ENCODE peak calls at places on chromosomes 6 and 20, in nine cellular contexts. One of them, this sample, is unnamed.

GRCh38 chr6:169326067-169326799 is 72.6 kb upstream of the THBS2 start:
- DNase-seq in GM23248: peak; percentile 29
- DNase-seq in hepatocyte: peak; percentile 47
- DNase-seq in MM.1S: no peak
- DNase-seq in SK-N-SH: peak; percentile 33
- DNase-seq in GM23338: peak; percentile 82
- DNase-seq in HCT116: peak; percentile 44
- DNase-seq in neural progenitor cell: peak; percentile 69
- DNase-seq in PC-3: peak; percentile 45
- DNase-seq in this sample: no peak

GRCh38 chr20:62620624-62621023 is 21.7 kb upstream of the SLCO4A1 start:
- DNase-seq in HCT116: no peak
- DNase-seq in GM23338: no peak
- DNase-seq in hepatocyte: no peak
- DNase-seq in neural progenitor cell: no peak
- DNase-seq in SK-N-SH: no peak
- DNase-seq in MM.1S: no peak
- DNase-seq in GM23248: no peak
- DNase-seq in PC-3: no peak
- DNase-seq in this sample: no peak

GRCh38 chr6:97282238-97282725 is 734 bp downstream of the MMS22L start:
- DNase-seq in GM23338: peak; percentile 12
- DNase-seq in HCT116: no peak
- DNase-seq in MM.1S: peak; percentile 10
- DNase-seq in SK-N-SH: peak; percentile 16
- DNase-seq in hepatocyte: peak; percentile 18
- DNase-seq in neural progenitor cell: peak; percentile 51
- DNase-seq in GM23248: peak; percentile 38
- DNase-seq in PC-3: peak; percentile 4
- DNase-seq in this sample: peak; percentile 23

GRCh38 chr6:148892247-148892646 is 145.4 kb downstream of the UST start:
- DNase-seq in neural progenitor cell: no peak
- DNase-seq in PC-3: no peak
- DNase-seq in HCT116: no peak
- DNase-seq in hepatocyte: no peak
- DNase-seq in SK-N-SH: no peak
- DNase-seq in GM23338: no peak
- DNase-seq in GM23248: peak; percentile 55
- DNase-seq in MM.1S: no peak
- DNase-seq in this sample: no peak

GRCh38 chr20:23013429-23013828 is 21.7 kb upstream of the SSTR4 start:
- DNase-seq in GM23248: no peak
- DNase-seq in HCT116: no peak
- DNase-seq in PC-3: peak; percentile 91
- DNase-seq in MM.1S: no peak
- DNase-seq in hepatocyte: no peak
- DNase-seq in neural progenitor cell: no peak
- DNase-seq in SK-N-SH: no peak
- DNase-seq in GM23338: no peak
- DNase-seq in this sample: no peak

GRCh38 chr20:24840121-24840713 is 108.9 kb upstream of the CST7 start:
- DNase-seq in HCT116: no peak
- DNase-seq in GM23248: peak; percentile 13
- DNase-seq in GM23338: no peak
- DNase-seq in neural progenitor cell: no peak
- DNase-seq in MM.1S: no peak
- DNase-seq in hepatocyte: no peak
- DNase-seq in PC-3: no peak
- DNase-seq in SK-N-SH: no peak
- DNase-seq in this sample: no peak

GRCh38 chr6:52391599-52391998 is 28.5 kb upstream of the EFHC1 start:
- DNase-seq in HCT116: no peak
- DNase-seq in SK-N-SH: no peak
- DNase-seq in GM23248: no peak
- DNase-seq in PC-3: no peak
- DNase-seq in hepatocyte: no peak
- DNase-seq in MM.1S: no peak
- DNase-seq in neural progenitor cell: no peak
- DNase-seq in GM23338: no peak
- DNase-seq in this sample: no peak

GRCh38 chr6:41713650-41714291 is 21.6 kb downstream of the TFEB start:
- DNase-seq in GM23338: no peak
- DNase-seq in SK-N-SH: no peak
- DNase-seq in GM23248: peak; percentile 52
- DNase-seq in hepatocyte: no peak
- DNase-seq in neural progenitor cell: no peak
- DNase-seq in MM.1S: no peak
- DNase-seq in PC-3: no peak
- DNase-seq in HCT116: no peak
- DNase-seq in this sample: no peak

GRCh38 chr6:47200536-47201334 is 109.0 kb downstream of the TNFRSF21 start:
- DNase-seq in MM.1S: no peak
- DNase-seq in hepatocyte: no peak
- DNase-seq in PC-3: no peak
- DNase-seq in HCT116: no peak
- DNase-seq in GM23338: no peak
- DNase-seq in neural progenitor cell: no peak
- DNase-seq in GM23248: no peak
- DNase-seq in SK-N-SH: no peak
- DNase-seq in this sample: no peak

GRCh38 chr20:57252559-57253162 is 13.8 kb downstream of the BMP7 start:
- DNase-seq in HCT116: no peak
- DNase-seq in GM23338: no peak
- DNase-seq in GM23248: no peak
- DNase-seq in SK-N-SH: no peak
- DNase-seq in MM.1S: no peak
- DNase-seq in PC-3: no peak
- DNase-seq in hepatocyte: no peak
- DNase-seq in neural progenitor cell: no peak
- DNase-seq in this sample: no peak

GRCh38 chr6:71045296-71045695 is 88.4 kb upstream of the B3GAT2 start:
- DNase-seq in neural progenitor cell: no peak
- DNase-seq in PC-3: no peak
- DNase-seq in hepatocyte: no peak
- DNase-seq in HCT116: no peak
- DNase-seq in GM23248: no peak
- DNase-seq in MM.1S: no peak
- DNase-seq in GM23338: no peak
- DNase-seq in SK-N-SH: no peak
- DNase-seq in this sample: no peak

GRCh38 chr6:3710403-3710802 is 41.1 kb downstream of the PXDC1 start:
- DNase-seq in GM23248: no peak
- DNase-seq in MM.1S: no peak
- DNase-seq in HCT116: no peak
- DNase-seq in SK-N-SH: no peak
- DNase-seq in neural progenitor cell: no peak
- DNase-seq in GM23338: no peak
- DNase-seq in PC-3: no peak
- DNase-seq in hepatocyte: no peak
- DNase-seq in this sample: no peak

GRCh38 chr20:325889-326644 is 715 bp downstream of the SOX12 start:
- DNase-seq in PC-3: peak; percentile 57
- DNase-seq in GM23338: peak; percentile 66
- DNase-seq in neural progenitor cell: peak; percentile 92
- DNase-seq in HCT116: no peak
- DNase-seq in GM23248: peak; percentile 84
- DNase-seq in hepatocyte: peak; percentile 85
- DNase-seq in MM.1S: peak; percentile 49
- DNase-seq in SK-N-SH: peak; percentile 70
- DNase-seq in this sample: peak; percentile 84

DNA sequence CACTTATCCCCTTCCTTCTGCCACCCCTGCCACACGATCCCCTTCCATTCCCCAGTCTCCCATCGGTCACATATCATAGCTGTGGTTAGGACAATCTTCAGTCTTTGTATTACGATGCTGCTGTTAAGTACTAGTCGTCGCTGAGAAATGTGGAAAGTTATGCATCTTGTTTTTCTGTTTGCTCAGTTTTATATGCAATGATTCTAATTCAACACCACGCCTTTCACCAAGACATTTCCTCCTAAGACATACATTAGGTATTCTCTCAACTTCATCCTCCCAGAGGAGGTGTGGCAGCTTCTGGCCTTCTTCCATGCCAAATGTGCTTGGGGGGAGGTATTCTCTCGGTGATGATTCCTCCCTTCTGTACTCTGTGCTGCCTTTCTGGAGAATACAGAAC is 66.2 kb downstream of the B4GALT5 start:
- DNase-seq in PC-3: peak; percentile 73
- DNase-seq in neural progenitor cell: no peak
- DNase-seq in MM.1S: no peak
- DNase-seq in GM23338: no peak
- DNase-seq in HCT116: no peak
- DNase-seq in hepatocyte: no peak
- DNase-seq in SK-N-SH: no peak
- DNase-seq in GM23248: peak; percentile 38
- DNase-seq in this sample: no peak
- TF ChIP-seq EZH2phosphoT487 in PC-3: no peak
- TF ChIP-seq EZH2phosphoT487 in neural progenitor cell: no peak
- TF ChIP-seq EZH2phosphoT487 in MM.1S: no peak
- TF ChIP-seq EZH2phosphoT487 in GM23338: no peak
- TF ChIP-seq EZH2phosphoT487 in HCT116: no peak
- TF ChIP-seq EZH2phosphoT487 in hepatocyte: no peak
- TF ChIP-seq EZH2phosphoT487 in SK-N-SH: no peak
- TF ChIP-seq EZH2phosphoT487 in GM23248: no peak
- TF ChIP-seq EZH2phosphoT487 in this sample: no peak

GRCh38 chr6:31586596-31586995 is 519 bp downstream of the LST1 start:
- DNase-seq in hepatocyte: no peak
- DNase-seq in GM23338: no peak
- DNase-seq in neural progenitor cell: no peak
- DNase-seq in GM23248: no peak
- DNase-seq in HCT116: no peak
- DNase-seq in PC-3: no peak
- DNase-seq in MM.1S: no peak
- DNase-seq in SK-N-SH: no peak
- DNase-seq in this sample: peak; percentile 57

GRCh38 chr6:31588871-31589650 is 3.0 kb downstream of the LST1 start:
- DNase-seq in MM.1S: no peak
- DNase-seq in PC-3: peak; percentile 7
- DNase-seq in hepatocyte: no peak
- DNase-seq in GM23248: peak; percentile 50
- DNase-seq in HCT116: no peak
- DNase-seq in neural progenitor cell: no peak
- DNase-seq in SK-N-SH: no peak
- DNase-seq in GM23338: no peak
- DNase-seq in this sample: no peak

GRCh38 chr6:31585531-31585930 is 546 bp upstream of the LST1 start:
- DNase-seq in HCT116: peak; percentile 26
- DNase-seq in SK-N-SH: no peak
- DNase-seq in GM23248: peak; percentile 30
- DNase-seq in PC-3: peak; percentile 31
- DNase-seq in GM23338: peak; percentile 81
- DNase-seq in neural progenitor cell: peak; percentile 53
- DNase-seq in MM.1S: peak; percentile 48
- DNase-seq in hepatocyte: no peak
- DNase-seq in this sample: peak; percentile 79

GRCh38 chr6:31586013-31586412 is at the start of gene LST1:
- DNase-seq in PC-3: no peak
- DNase-seq in SK-N-SH: no peak
- DNase-seq in GM23338: no peak
- DNase-seq in neural progenitor cell: no peak
- DNase-seq in HCT116: no peak
- DNase-seq in GM23248: no peak
- DNase-seq in hepatocyte: no peak
- DNase-seq in MM.1S: no peak
- DNase-seq in this sample: no peak

DNA sequence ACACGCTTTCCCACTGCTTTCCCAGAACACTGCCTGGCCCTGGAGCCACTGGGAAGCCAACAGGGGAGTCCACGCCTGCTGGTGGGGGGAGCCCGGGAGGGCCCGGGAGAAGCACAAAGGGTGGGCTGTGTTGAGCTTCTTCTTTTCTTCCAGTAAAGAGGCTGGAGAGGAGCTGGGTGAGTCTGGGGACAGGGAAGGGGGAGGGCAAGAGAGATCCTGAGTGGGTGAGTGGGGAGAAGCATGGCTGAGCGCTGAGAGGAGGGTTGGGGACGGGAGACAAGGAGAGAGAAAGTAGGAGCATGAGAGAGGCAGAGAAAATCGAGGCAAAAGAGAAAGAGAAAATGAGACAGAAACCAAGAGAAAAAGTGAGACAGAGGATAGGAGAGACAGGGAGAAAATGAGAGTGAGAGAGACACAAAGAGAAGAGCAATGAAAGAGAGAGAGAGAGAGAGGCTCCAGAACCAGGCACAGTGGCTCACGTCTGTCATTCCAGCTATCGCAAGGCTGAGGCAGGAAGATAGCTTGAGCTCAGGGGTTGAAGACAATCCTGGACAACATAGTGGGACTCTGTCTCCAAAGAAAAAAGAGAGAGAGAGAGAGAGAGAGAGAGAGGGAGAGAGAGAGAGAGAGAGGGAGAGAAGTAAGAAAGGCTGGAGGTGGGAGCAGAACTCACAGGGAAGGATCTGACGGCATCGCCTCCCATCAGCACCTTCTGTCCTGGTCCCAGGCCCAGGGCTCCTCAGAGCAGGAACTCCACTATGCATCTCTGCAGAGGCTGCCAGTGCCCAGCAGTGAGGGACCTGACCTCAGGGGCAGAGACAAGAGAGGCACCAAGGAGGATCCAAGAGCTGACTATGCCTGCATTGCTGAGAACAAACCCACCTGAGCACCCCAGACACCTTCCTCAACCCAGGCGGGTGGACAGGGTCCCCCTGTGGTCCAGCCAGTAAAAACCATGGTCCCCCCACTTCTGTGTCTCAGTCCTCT is 2.0 kb downstream of the LST1 start:
- DNase-seq in MM.1S: no peak
- DNase-seq in GM23338: no peak
- DNase-seq in neural progenitor cell: no peak
- DNase-seq in hepatocyte: no peak
- DNase-seq in GM23248: no peak
- DNase-seq in SK-N-SH: no peak
- DNase-seq in PC-3: no peak
- DNase-seq in HCT116: no peak
- DNase-seq in this sample: no peak
- H3K4me1 ChIP-seq in MM.1S: no peaks in the 10 kb centered on the region
- H3K4me1 ChIP-seq in GM23338: no peaks in the 10 kb centered on the region
- H3K4me1 ChIP-seq in neural progenitor cell: no peaks in the 10 kb centered on the region
- H3K4me1 ChIP-seq in hepatocyte: no peaks in the 10 kb centered on the region
- H3K4me1 ChIP-seq in GM23248: peaks cover 4% of the 10 kb centered on the region
- H3K4me1 ChIP-seq in SK-N-SH: no peaks in the 10 kb centered on the region
- H3K4me1 ChIP-seq in PC-3: no peaks in the 10 kb centered on the region
- H3K4me1 ChIP-seq in HCT116: no peaks in the 10 kb centered on the region
- H3K4me1 ChIP-seq in this sample: peaks cover 63% of the 10 kb centered on the region

GRCh38 chr6:50128420-50129005 is 78.8 kb upstream of the DEFB112 start:
- DNase-seq in GM23338: peak; percentile 47
- DNase-seq in HCT116: no peak
- DNase-seq in neural progenitor cell: peak; percentile 20
- DNase-seq in hepatocyte: peak; percentile 22
- DNase-seq in GM23248: peak; percentile 50
- DNase-seq in SK-N-SH: peak; percentile 21
- DNase-seq in PC-3: peak; percentile 49
- DNase-seq in MM.1S: no peak
- DNase-seq in this sample: peak; percentile 27
- TF ChIP-seq EZH2phosphoT487 in GM23338: no peak
- TF ChIP-seq EZH2phosphoT487 in HCT116: no peak
- TF ChIP-seq EZH2phosphoT487 in neural progenitor cell: no peak
- TF ChIP-seq EZH2phosphoT487 in hepatocyte: no peak
- TF ChIP-seq EZH2phosphoT487 in GM23248: no peak
- TF ChIP-seq EZH2phosphoT487 in SK-N-SH: no peak
- TF ChIP-seq EZH2phosphoT487 in PC-3: no peak
- TF ChIP-seq EZH2phosphoT487 in MM.1S: no peak
- TF ChIP-seq EZH2phosphoT487 in this sample: no peak

GRCh38 chr6:1913572-1913971 is 303.9 kb downstream of the FOXC1 start:
- DNase-seq in MM.1S: no peak
- DNase-seq in HCT116: no peak
- DNase-seq in SK-N-SH: no peak
- DNase-seq in neural progenitor cell: no peak
- DNase-seq in GM23248: no peak
- DNase-seq in PC-3: no peak
- DNase-seq in GM23338: no peak
- DNase-seq in hepatocyte: no peak
- DNase-seq in this sample: no peak
- H3K4me1 ChIP-seq in MM.1S: no peaks in the 10 kb centered on the region
- H3K4me1 ChIP-seq in HCT116: peaks cover 18% of the 10 kb centered on the region
- H3K4me1 ChIP-seq in SK-N-SH: peaks cover 2% of the 10 kb centered on the region
- H3K4me1 ChIP-seq in neural progenitor cell: peaks cover 12% of the 10 kb centered on the region
- H3K4me1 ChIP-seq in GM23248: peaks cover 42% of the 10 kb centered on the region
- H3K4me1 ChIP-seq in PC-3: peaks cover 48% of the 10 kb centered on the region
- H3K4me1 ChIP-seq in GM23338: peaks cover 26% of the 10 kb centered on the region
- H3K4me1 ChIP-seq in hepatocyte: no peaks in the 10 kb centered on the region
- H3K4me1 ChIP-seq in this sample: no peaks in the 10 kb centered on the region

This sample was measured in OCI-LY7.